ENCODE peak calls at places on chromosomes 16 and 17, in four cellular contexts. D is endothelial cell of umbilical vein, C is fibroblast of lung, Z is endodermal cell. P is an unnamed sample. For H3K4me1, the result is how much of the 10 kb centered on the place peaks cover.

GRCh38 chr17:75078097-75079022 is 9.4 kb upstream of the SLC16A5 start:
- DNase-seq in C (peak), D (no peak), Z (peak), P (peak)

GRCh38 chr17:37678036-37678435 is 34.8 kb upstream of the DDX52 start:
- DNase-seq in C (no peak), D (no peak), Z (no peak), P (no peak)

GRCh38 chr17:64063088-64063487 is 42.7 kb upstream of the ICAM2 start:
- DNase-seq in C (no peak), Z (no peak), D (no peak), P (no peak)

GRCh38 chr16:79401782-79402181 is 198.8 kb downstream of the MAF start:
- DNase-seq in D (no peak), C (no peak), Z (no peak), P (no peak)

GRCh38 chr16:21590287-21590686 is 9.1 kb upstream of the METTL9 start:
- DNase-seq in Z (no peak), C (no peak), D (no peak), P (no peak)

GRCh38 chr17:185445-186138 is 4.1 kb upstream of the DOC2B start:
- DNase-seq in Z (no peak), D (no peak), C (no peak), P (no peak)

GRCh38 chr17:17897442-17897841 is 60.7 kb upstream of the SREBF1 start:
- DNase-seq in C (no peak), D (no peak), Z (no peak), P (no peak)

GRCh38 chr17:8016632-8017424 is 14.4 kb downstream of the GUCY2D start:
- DNase-seq in Z (peak), D (peak), C (peak), P (peak)

GRCh38 chr17:56804454-56804853 is 29.3 kb downstream of the C17orf67 start:
- DNase-seq in D (no peak), Z (no peak), C (no peak), P (no peak)

GRCh38 chr16:78381060-78381459 is 281.6 kb downstream of the WWOX start:
- DNase-seq in D (no peak), Z (no peak), C (no peak), P (no peak)

GRCh38 chr17:66724581-66725341 is 110.2 kb upstream of the CACNG5 start:
- DNase-seq in Z (no peak), C (peak), D (peak), P (peak)

GRCh38 chr16:8676737-8677375 is 2.4 kb downstream of the ABAT start:
- DNase-seq in Z (no peak), D (no peak), C (no peak), P (no peak)

GRCh38 chr16:30606004-30606403 is 4.2 kb downstream of the ZNF689 start:
- DNase-seq in Z (no peak), D (no peak), C (no peak), P (no peak)

GRCh38 chr16:81652798-81653505 is 126.1 kb upstream of the PLCG2 start:
- DNase-seq in C (no peak), D (no peak), Z (peak), P (no peak)

GRCh38 chr16:80197790-80198201 is 343.0 kb upstream of the DYNLRB2 start:
- DNase-seq in D (peak), Z (no peak), C (peak), P (peak)

GRCh38 chr17:57578608-57578990 is 166.5 kb downstream of the CCDC182 start:
- DNase-seq in Z (no peak), C (peak), D (no peak), P (no peak)

GRCh38 chr17:6366144-6366755 is 68.7 kb downstream of the AIPL1 start:
- DNase-seq in D (no peak), C (peak), Z (peak), P (peak)

GRCh38 chr17:9918804-9919352 is 13.8 kb upstream of the RCVRN start:
- DNase-seq in C (no peak), Z (no peak), D (no peak), P (no peak)

GRCh38 chr16:17206712-17207111 is 264.0 kb downstream of the XYLT1 start:
- DNase-seq in D (no peak), C (peak), Z (no peak), P (no peak)

GRCh38 chr17:74394977-74395376 is 27.7 kb downstream of the GPR142 start:
- DNase-seq in C (no peak), D (no peak), Z (no peak), P (no peak)

GRCh38 chr17:1713878-1714487 is 3.8 kb upstream of the TLCD2 start:
- DNase-seq in D (peak), C (peak), Z (peak), P (peak)

GRCh38 chr17:38415250-38416194 is 12.7 kb upstream of the ARHGAP23 start:
- DNase-seq in C (peak), Z (peak), D (no peak), P (peak)

GRCh38 chr17:751269-752001 is 629 bp downstream of the GEMIN4 start:
- DNase-seq in D (peak), Z (peak), C (peak), P (peak)

GRCh38 chr17:29699283-29699682 is 76.6 kb upstream of the CORO6 start:
- DNase-seq in C (no peak), D (no peak), Z (no peak), P (no peak)

DNA sequence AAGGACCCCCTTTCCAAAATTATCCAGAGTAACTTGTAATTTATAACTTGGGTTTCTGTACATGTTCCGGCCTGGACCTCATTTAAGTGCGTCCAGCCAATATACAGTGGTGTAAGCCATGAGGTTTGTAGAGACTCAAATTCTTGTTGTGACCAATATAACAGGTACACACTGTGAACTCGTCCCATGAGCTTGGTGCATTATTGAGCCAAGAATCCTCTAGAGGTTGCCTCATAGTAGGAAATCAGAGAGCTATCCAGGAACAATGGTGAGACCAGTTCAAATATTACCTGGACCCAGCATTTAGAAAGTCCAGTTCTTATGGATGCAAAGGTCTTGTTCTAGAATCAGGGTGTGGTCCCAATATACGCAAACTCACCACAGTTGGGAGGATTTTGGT is 138.2 kb downstream of the NPIPB5 start:
- DNase-seq in C (no peak), Z (peak), D (no peak), P (no peak)
- H3K9ac ChIP-seq in C (no peak), Z (no peak), D (no peak), P (no peak)

DNA sequence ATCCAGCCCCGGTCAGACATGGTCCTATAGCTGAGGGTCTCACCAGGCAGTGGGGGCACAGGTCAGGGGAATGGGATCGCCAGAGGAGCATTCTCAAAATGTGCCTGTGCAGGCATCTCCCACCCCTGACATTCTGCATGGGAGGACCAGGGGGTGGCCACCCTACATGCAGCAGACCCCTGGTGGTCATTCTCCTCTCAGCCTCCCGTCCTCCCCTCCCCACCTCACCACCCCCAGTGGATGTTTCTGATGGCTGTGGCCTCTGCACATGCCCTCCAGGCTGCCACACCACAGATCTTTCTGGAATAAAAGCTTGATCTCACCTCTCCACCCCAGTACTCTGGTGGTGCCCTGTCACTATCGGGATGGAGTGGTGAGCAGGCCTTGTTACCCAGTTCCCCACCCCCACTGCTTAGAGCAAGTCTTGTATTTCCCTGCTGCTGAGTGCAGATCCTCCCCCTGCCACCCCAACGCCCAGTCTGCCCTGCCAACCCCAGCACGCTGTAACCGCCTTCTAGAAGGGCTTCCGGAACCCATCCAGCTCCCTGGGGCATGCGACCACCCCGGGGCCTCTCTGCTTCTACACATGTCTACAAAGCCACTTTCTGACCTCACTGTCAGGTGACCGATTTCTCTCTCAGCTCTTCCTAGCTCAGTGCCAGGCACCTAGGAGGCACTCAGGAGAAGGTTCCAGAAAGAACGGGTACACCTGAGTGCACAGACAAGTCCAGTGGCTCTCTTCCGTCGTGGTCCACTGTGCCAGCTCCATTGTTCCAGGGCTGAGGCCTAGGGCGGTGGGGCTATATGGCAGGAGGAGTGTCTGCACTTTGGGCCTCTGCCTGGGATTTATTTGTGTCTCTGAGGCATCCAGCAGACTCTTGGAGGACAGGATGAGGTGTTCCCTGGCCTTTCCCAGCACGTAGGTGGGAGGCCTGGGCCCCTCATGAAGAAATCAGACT is 9.3 kb downstream of the TBC1D24 start:
- DNase-seq in D (no peak), C (no peak), Z (no peak), P (no peak)
- H3K4me1 ChIP-seq in D (under half), C (under half), Z (under half), P (under half)

GRCh38 chr16:51630051-51630450 is 479.0 kb upstream of the SALL1 start:
- DNase-seq in D (no peak), C (no peak), Z (no peak), P (no peak)

GRCh38 chr16:51621610-51622009 is 470.5 kb upstream of the SALL1 start:
- DNase-seq in Z (no peak), D (no peak), C (no peak), P (peak)

GRCh38 chr16:51629602-51630001 is 478.5 kb upstream of the SALL1 start:
- DNase-seq in D (no peak), C (no peak), Z (no peak), P (no peak)

GRCh38 chr16:51624083-51624775 is 473.2 kb upstream of the SALL1 start:
- DNase-seq in D (no peak), C (no peak), Z (no peak), P (peak)
- H3K9ac ChIP-seq in D (no peak), C (no peak), Z (no peak), P (no peak)

DNA sequence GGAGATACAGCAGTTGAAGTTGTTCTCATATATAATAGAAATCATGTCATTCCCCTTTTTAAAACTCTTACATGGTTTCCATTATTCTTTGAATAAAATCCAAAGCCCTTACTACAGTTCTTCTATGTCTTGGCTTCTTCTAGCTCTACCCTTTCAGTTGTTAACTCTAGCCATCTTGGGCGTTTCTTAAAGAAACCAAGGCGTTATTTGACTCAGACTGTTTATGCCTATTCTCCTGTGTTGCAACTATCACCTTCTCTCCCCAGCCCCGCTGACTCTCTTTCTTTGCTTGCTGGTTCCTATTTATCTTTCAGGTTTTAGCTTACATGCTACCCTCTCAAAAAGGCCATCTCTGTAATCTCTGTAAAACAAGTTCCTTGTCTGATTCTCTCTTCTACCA is 32.7 kb downstream of the NFATC3 start:
- DNase-seq in D (no peak), Z (no peak), C (no peak), P (no peak)
- H3K4me1 ChIP-seq in D (under half), Z (under half), C (under half), P (under half)

DNA sequence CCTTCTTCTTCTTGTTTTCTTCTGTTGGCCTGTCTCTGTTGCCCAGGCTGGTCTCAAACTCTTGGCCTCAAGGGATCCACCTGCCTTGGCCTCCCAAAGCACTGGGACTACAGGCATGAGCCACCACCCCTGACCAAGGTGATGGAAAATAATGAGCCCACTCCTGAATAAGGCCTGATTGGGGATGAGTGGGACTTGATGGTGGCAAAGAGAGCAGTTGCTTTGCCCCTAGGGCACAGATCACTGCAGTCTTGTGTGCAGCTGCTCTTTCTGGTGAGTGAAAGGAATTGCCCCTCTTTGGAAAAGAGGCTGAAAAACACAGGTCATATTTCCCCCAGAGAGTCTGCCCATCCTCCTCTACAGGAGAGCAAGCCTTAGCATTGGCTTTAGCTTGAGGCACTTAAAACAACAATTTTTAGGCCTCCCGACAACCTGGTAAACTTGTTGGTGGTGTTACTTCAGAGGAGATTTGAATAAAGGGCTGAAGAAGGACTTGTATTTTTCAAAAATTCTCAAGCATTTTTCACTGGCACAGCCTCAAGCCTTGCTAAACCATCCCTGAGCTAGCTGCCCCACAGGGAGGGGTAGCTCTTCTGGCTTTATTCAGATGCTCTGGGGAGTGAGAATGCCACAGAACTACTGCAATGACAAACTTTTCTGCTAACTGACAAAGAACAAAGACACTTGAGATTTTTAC is 6.1 kb upstream of the PDP2 start:
- DNase-seq in Z (no peak), D (no peak), C (peak), P (peak)
- H3K9ac ChIP-seq in Z (no peak), D (no peak), C (no peak), P (peak)

DNA sequence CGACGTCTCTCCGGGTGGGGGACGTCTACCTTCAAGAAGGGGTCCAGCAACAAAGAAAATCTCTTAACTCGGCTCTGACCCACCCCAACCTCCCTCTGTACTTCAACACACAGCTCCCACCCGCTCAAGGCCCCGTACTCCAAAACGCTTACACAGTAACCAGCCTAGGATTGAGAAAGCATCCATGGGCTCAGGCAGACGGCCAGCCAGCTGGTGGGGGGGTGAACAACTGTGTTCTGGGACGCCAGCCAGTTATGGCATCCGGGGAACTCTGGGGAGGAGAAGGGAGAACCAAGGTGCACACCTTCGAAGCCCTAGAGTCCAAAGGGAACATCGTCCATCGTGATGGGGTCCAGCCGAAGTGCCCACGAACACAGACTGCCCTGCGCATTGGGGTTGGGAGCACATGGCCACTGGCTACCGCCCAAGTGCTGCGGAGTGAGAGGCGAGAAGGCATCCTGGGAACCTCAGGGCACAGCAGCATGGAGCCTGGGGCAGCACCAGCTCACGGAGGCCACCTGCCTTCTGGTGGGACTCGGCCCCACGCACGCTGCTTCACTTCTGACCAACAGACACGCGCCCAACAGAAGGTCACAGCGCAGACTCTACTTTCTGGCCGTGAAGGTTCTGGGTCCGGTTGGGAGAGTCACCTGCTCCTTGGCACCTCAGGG is 14.3 kb downstream of the SLC16A3 start:
- DNase-seq in C (peak), Z (no peak), D (no peak), P (peak)
- H3K4me1 ChIP-seq in C (under half), Z (under half), D (under half), P (half or more)

GRCh38 chr17:41652461-41652960 is 28.1 kb upstream of the KRT17 start:
- DNase-seq in Z (peak), C (no peak), D (no peak), P (no peak)
- H3K9ac ChIP-seq in Z (no peak), C (no peak), D (no peak), P (no peak)

GRCh38 chr16:49216593-49216992 is 65.0 kb downstream of the CBLN1 start:
- DNase-seq in Z (peak), D (no peak), C (no peak), P (no peak)
- H3K4me1 ChIP-seq in Z (under half), D (under half), C (under half), P (under half)